ENCODE peak calls at places on chromosome X, in seven cellular contexts. B, M, U, T, N, A and C are unnamed samples.

GRCh38 chrX:100413231-100413630 is 3.2 kb upstream of the PCDH19 start:
- DNase-seq in B (peak), M (peak), U (peak), T (peak), N (no peak), A (peak), C (peak)

GRCh38 chrX:27765718-27766117 is 42.1 kb upstream of the MAGEB10 start:
- DNase-seq in B (no peak), M (no peak), U (no peak), T (no peak), N (no peak), A (no peak), C (no peak)

GRCh38 chrX:107574054-107574683 is 54.1 kb upstream of the PRPS1 start:
- DNase-seq in B (peak), M (peak), U (peak), T (no peak), N (no peak), A (peak), C (peak)

GRCh38 chrX:71616672-71617529 is 1.4 kb downstream of the CXCR3 start:
- DNase-seq in B (no peak), M (no peak), U (no peak), T (no peak), N (no peak), A (no peak), C (no peak)

GRCh38 chrX:117989512-117989911 is 127.1 kb downstream of the KLHL13 start:
- DNase-seq in B (peak), M (no peak), U (peak), T (no peak), N (no peak), A (no peak), C (no peak)

GRCh38 chrX:47608130-47608810 is 11.4 kb downstream of the SYN1 start:
- DNase-seq in B (no peak), M (no peak), U (no peak), T (no peak), N (peak), A (no peak), C (no peak)

GRCh38 chrX:88940904-88941303 is 193.9 kb downstream of the CPXCR1 start:
- DNase-seq in B (no peak), M (no peak), U (no peak), T (no peak), N (no peak), A (no peak), C (no peak)

GRCh38 chrX:74510401-74510800 is 89.1 kb downstream of the SLC16A2 start:
- DNase-seq in B (no peak), M (no peak), U (no peak), T (no peak), N (no peak), A (no peak), C (no peak)

GRCh38 chrX:118345401-118346257 is at the start of gene WDR44:
- DNase-seq in B (peak), M (peak), U (peak), T (peak), N (peak), A (peak), C (peak)

GRCh38 chrX:153925739-153926593 is at the start of gene ARHGAP4:
- DNase-seq in B (no peak), M (no peak), U (no peak), T (peak), N (peak), A (no peak), C (no peak)